ENCODE peak calls at places on chromosomes 6 and 20, in four cellular contexts. O is bronchial epithelial cell, Y is fibroblast of mammary gland, V is right lobe of liver. M is an unnamed sample.

GRCh38 chr6:154370545-154370944 is 13.9 kb upstream of the IPCEF1 start:
- DNase-seq in O (peak; percentile 29), Y (peak; percentile 52), V (no peak), M (peak; percentile 47)

GRCh38 chr6:66161546-66162108 is 454.6 kb upstream of the EYS start:
- DNase-seq in O (no peak), Y (no peak), V (no peak), M (no peak)

GRCh38 chr6:125989631-125990030 is 3.3 kb downstream of the TRMT11 start:
- DNase-seq in O (no peak), Y (peak; percentile 40), V (no peak), M (peak; percentile 9)

GRCh38 chr6:89596056-89596455 is 42.5 kb downstream of the LYRM2 start:
- DNase-seq in O (no peak), Y (no peak), V (no peak), M (no peak)

GRCh38 chr6:150238294-150238693 is 95.5 kb downstream of the PPP1R14C start:
- DNase-seq in O (no peak), Y (peak; percentile 11), V (peak; percentile 70), M (no peak)

GRCh38 chr6:167968091-167968490 is 29.4 kb upstream of the KIF25 start:
- DNase-seq in O (peak; percentile 10), Y (peak; percentile 10), V (no peak), M (no peak)

GRCh38 chr6:3825851-3826581 is 23.2 kb upstream of the FAM50B start:
- DNase-seq in O (peak; percentile 96), Y (peak; percentile 96), V (peak; percentile 77), M (peak; percentile 98)

GRCh38 chr6:154931741-154932424 is 63.2 kb upstream of the TIAM2 start:
- DNase-seq in O (no peak), Y (peak; percentile 82), V (no peak), M (peak; percentile 35)

GRCh38 chr6:17931227-17931626 is 56.2 kb downstream of the KIF13A start:
- DNase-seq in O (no peak), Y (no peak), V (no peak), M (no peak)

GRCh38 chr6:133955136-133955576 is 2.1 kb downstream of the TBPL1 start:
- DNase-seq in O (no peak), Y (no peak), V (no peak), M (no peak)

GRCh38 chr20:57625181-57625958 is 5.1 kb upstream of the ZBP1 start:
- DNase-seq in O (no peak), Y (no peak), V (no peak), M (no peak)

GRCh38 chr6:22435151-22435550 is 134.2 kb upstream of the HDGFL1 start:
- DNase-seq in O (peak; percentile 75), Y (no peak), V (no peak), M (no peak)

GRCh38 chr20:35743693-35744491 is 1.8 kb upstream of the RBM39 start:
- DNase-seq in O (no peak), Y (no peak), V (no peak), M (no peak)

GRCh38 chr6:39065561-39065960 is 17.0 kb downstream of the GLP1R start:
- DNase-seq in O (no peak), Y (no peak), V (no peak), M (no peak)

GRCh38 chr6:142537612-142538478 is 236.0 kb downstream of the ADGRG6 start:
- DNase-seq in O (peak; percentile 32), Y (peak; percentile 42), V (no peak), M (no peak)

GRCh38 chr6:53591873-53592272 is 47.0 kb upstream of the GCLC start:
- DNase-seq in O (peak; percentile 65), Y (peak; percentile 14), V (no peak), M (no peak)

GRCh38 chr6:153849072-153849759 is 189.8 kb upstream of the OPRM1 start:
- DNase-seq in O (peak; percentile 2), Y (peak; percentile 2), V (no peak), M (no peak)

GRCh38 chr6:37612475-37612874 is 85.2 kb downstream of the MDGA1 start:
- DNase-seq in O (no peak), Y (peak; percentile 9), V (no peak), M (peak; percentile 24)

GRCh38 chr6:105769197-105769596 is 316.9 kb upstream of the PRDM1 start:
- DNase-seq in O (no peak), Y (peak; percentile 41), V (no peak), M (no peak)

GRCh38 chr6:70118670-70119069 is 184.2 kb downstream of the COL9A1 start:
- DNase-seq in O (no peak), Y (no peak), V (no peak), M (no peak)

GRCh38 chr6:48113130-48113529 is 2.1 kb upstream of the PTCHD4 start:
- DNase-seq in O (no peak), Y (no peak), V (no peak), M (no peak)

GRCh38 chr6:88013015-88013414 is 34.6 kb upstream of the SPACA1 start:
- DNase-seq in O (no peak), Y (no peak), V (no peak), M (no peak)
- H3K4me3 ChIP-seq in O (no peak overlapping the region), Y (no peak overlapping the region), V (no peak overlapping the region), M (no peak overlapping the region)

GRCh38 chr6:135675862-135676261 is 175.6 kb upstream of the PDE7B start:
- DNase-seq in O (peak; percentile 29), Y (peak; percentile 48), V (no peak), M (peak; percentile 53)
- TF ChIP-seq CTCF in O (no peak), Y (no peak), V (no peak), M (no peak)

GRCh38 chr6:108837236-108837971 is 10.8 kb upstream of the ARMC2 start:
- DNase-seq in O (no peak), Y (no peak), V (no peak), M (no peak)

GRCh38 chr6:108839068-108839467 is 9.2 kb upstream of the ARMC2 start:
- DNase-seq in O (no peak), Y (no peak), V (no peak), M (no peak)

GRCh38 chr6:108836061-108836460 is 12.2 kb upstream of the ARMC2 start:
- DNase-seq in O (no peak), Y (peak; percentile 34), V (no peak), M (no peak)

GRCh38 chr6:108840919-108841318 is 7.3 kb upstream of the ARMC2 start:
- DNase-seq in O (no peak), Y (no peak), V (no peak), M (no peak)

DNA sequence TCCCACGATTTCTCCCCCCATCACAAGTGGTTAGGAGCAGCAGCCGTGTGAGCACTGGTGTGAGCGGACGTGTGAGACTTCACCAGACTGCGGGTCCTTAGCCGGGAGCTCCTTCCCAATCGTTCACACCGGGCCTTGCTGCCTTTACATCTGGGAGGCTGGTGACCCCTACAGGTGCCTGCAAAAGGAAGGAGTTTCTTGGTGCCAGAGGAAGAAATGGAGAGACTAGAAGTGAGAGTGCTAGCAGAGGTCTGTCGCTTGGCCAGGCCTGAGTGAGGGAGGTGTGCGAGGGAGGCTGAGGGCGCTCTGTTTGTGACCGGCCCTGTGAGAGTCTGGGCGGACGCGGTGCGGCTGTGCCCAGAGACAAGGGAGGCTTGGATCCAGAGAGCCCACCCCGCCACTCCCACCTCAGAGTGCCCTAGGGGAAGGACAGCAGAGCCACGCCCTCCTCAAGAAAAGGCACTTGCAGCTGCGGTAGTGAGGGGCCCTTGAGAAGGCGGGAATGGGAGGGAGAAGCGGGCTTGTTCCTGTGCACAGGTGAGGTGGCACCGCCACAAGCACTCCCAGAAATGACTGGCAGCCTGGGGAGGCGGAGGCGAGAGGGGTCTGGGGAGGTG is 10.0 kb upstream of the ARMC2 start:
- DNase-seq in O (peak; percentile 49), Y (peak; percentile 20), V (no peak), M (peak; percentile 21)
- H3K4me3 ChIP-seq in O (no peak overlapping the region), Y (no peak overlapping the region), V (no peak overlapping the region), M (no peak overlapping the region)

DNA sequence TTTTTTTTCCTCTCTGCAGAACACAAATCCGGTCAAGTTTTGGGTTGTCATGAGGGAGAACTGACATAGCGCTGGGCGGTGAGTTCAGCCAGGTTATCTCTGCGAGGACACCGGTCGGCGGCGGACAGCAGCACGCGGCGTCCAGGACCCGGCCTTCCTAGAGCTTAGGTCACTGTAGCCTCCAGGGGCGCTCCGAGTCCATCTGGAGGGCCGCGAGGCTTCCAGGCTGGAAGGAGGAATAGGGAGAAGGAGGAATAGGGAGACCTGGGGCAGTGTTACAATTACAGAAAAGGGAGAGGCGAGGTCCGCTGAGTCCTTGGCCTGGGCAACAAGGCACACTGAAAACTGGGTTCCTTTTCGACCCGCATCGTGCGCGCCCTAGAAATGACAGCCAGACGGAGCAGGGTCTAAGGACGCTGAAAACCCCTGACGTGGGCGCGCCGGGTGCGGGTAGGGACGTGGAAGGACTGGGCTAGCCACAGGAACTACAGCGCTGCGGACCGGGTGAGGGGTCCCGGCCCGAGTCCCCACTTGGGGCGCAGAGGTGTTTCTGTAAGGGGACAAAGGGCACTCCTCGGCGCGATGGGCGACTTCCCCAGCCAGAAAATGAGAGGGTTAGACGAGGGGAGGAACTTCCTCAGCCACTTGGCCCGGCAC is 536 bp upstream of the FNDC1 start:
- DNase-seq in O (no peak), Y (peak; percentile 47), V (peak; percentile 67), M (peak; percentile 31)
- TF ChIP-seq CTCF in O (no peak), Y (peak; percentile 30), V (peak; percentile 17), M (peak; percentile 46)

DNA sequence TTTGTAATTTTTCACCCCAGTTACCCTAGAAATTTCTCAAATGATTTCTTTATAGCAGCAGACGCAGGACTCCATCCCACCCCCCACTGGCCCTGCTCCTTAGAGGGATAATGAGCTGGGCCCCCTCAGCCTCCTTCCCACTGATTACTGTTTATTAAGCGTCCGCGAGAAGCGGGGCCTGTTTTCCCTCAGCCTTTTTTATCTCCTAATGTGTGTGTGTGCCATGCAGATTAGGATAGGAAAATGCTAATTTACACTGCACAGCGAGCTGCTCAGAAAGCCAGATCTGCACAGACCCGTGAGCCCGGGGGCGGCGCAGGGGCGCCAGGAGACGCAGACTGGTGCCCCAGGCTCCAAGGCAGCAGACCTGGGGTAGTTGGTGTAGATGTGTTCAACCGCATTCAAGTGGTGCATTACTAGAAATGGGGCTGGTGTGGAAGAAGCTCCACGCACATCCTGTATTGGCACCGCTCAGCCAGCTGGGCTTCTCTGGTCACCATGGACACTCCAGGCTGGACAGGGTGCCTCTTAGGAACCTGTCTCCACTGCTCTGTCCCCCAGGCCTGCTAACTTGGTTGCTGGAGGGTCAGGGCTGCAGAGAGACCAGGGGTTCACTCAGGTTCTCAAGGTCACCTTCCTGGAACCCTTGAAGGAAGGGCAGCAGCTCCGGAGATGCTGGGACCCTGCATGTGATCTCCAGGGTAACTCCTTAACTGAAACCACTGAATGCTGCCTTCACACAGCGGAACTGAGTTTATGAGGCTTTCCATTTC is 256.2 kb downstream of the ERMARD start:
- DNase-seq in O (no peak), Y (no peak), V (no peak), M (no peak)
- H3K4me3 ChIP-seq in O (no peak overlapping the region), Y (no peak overlapping the region), V (no peak overlapping the region), M (no peak overlapping the region)

M was measured in astrocyte of the spinal cord.